ENCODE peak calls at places on chromosomes 6 and 20, in eight cellular contexts. I is IMR-90, J is cardiac fibroblast, X is B cell, B is H1, T is heart left ventricle, D is body of pancreas, W is lower leg skin. L is an unnamed sample.

GRCh38 chr6:37569999-37570776 is 70.5 kb upstream of the CCDC167 start:
- DNase-seq in I (no peak), J (no peak), X (no peak), B (no peak), T (no peak), D (no peak), W (no peak), L (no peak)

GRCh38 chr6:169723200-169723909 is 945 bp downstream of the PHF10 start:
- DNase-seq in I (peak), J (peak), X (peak), B (no peak), T (peak), D (peak), W (peak), L (peak)

GRCh38 chr6:156767603-156768467 is 9.3 kb upstream of the ARID1B start:
- DNase-seq in I (peak), J (peak), X (peak), B (no peak), T (no peak), D (no peak), W (no peak), L (no peak)

GRCh38 chr6:123802697-123803455 is 789 bp upstream of the NKAIN2 start:
- DNase-seq in I (peak), J (peak), X (peak), B (peak), T (peak), D (peak), W (peak), L (peak)

GRCh38 chr6:69933239-69933638 is 66.9 kb downstream of the COL19A1 start:
- DNase-seq in I (peak), J (peak), X (no peak), B (no peak), T (no peak), D (no peak), W (no peak), L (no peak)

GRCh38 chr6:98433325-98433724 is 401.0 kb upstream of the POU3F2 start:
- DNase-seq in I (no peak), J (no peak), X (no peak), B (no peak), T (no peak), D (no peak), W (no peak), L (no peak)

GRCh38 chr20:38893485-38894090 is 32.6 kb upstream of the FAM83D start:
- DNase-seq in I (peak), J (peak), X (peak), B (peak), T (peak), D (peak), W (no peak), L (peak)

GRCh38 chr20:17610566-17611289 is 40.9 kb downstream of the DSTN start:
- DNase-seq in I (no peak), J (no peak), X (no peak), B (no peak), T (peak), D (no peak), W (peak), L (no peak)

GRCh38 chr6:105981002-105981887 is 104.9 kb upstream of the PRDM1 start:
- DNase-seq in I (no peak), J (no peak), X (no peak), B (no peak), T (peak), D (no peak), W (no peak), L (no peak)

GRCh38 chr6:48272518-48272917 is 161.5 kb upstream of the PTCHD4 start:
- DNase-seq in I (no peak), J (no peak), X (no peak), B (no peak), T (no peak), D (no peak), W (no peak), L (no peak)

GRCh38 chr6:140774080-140774505 is 1358.6 kb upstream of the GJE1 start:
- DNase-seq in I (peak), J (peak), X (no peak), B (no peak), T (peak), D (peak), W (no peak), L (no peak)

GRCh38 chr6:34059136-34059731 is 86.7 kb downstream of the GRM4 start:
- DNase-seq in I (no peak), J (peak), X (no peak), B (no peak), T (no peak), D (no peak), W (no peak), L (no peak)

GRCh38 chr20:9543214-9543613 is 28.8 kb downstream of the LAMP5 start:
- DNase-seq in I (no peak), J (no peak), X (no peak), B (no peak), T (no peak), D (no peak), W (no peak), L (no peak)

GRCh38 chr20:17943343-17943742 is 25.3 kb downstream of the SNX5 start:
- DNase-seq in I (no peak), J (no peak), X (peak), B (no peak), T (no peak), D (no peak), W (no peak), L (no peak)

GRCh38 chr20:3092611-3093379 is 8.3 kb upstream of the AVP start:
- DNase-seq in I (no peak), J (peak), X (peak), B (no peak), T (peak), D (no peak), W (no peak), L (peak)

GRCh38 chr6:73558624-73559398 is 38.0 kb upstream of the EEF1A1 start:
- DNase-seq in I (no peak), J (no peak), X (no peak), B (no peak), T (no peak), D (no peak), W (no peak), L (no peak)

GRCh38 chr6:77463881-77464867 is 883 bp upstream of the HTR1B start:
- DNase-seq in I (no peak), J (peak), X (no peak), B (no peak), T (no peak), D (no peak), W (no peak), L (no peak)

GRCh38 chr6:77463308-77463880 is at the start of gene HTR1B:
- DNase-seq in I (peak), J (peak), X (no peak), B (no peak), T (no peak), D (no peak), W (no peak), L (no peak)

GRCh38 chr6:77461796-77462195 is 1.5 kb downstream of the HTR1B start:
- DNase-seq in I (no peak), J (no peak), X (no peak), B (no peak), T (no peak), D (no peak), W (no peak), L (no peak)

GRCh38 chr6:77466055-77467028 is 3.1 kb upstream of the HTR1B start:
- DNase-seq in I (peak), J (peak), X (no peak), B (no peak), T (peak), D (peak), W (no peak), L (no peak)

GRCh38 chr6:77462359-77463307 is 658 bp downstream of the HTR1B start:
- DNase-seq in I (no peak), J (peak), X (no peak), B (no peak), T (no peak), D (no peak), W (no peak), L (no peak)
- TF ChIP-seq CTCF in I (peak), J (peak), X (no peak), B (peak), T (peak), D (peak), W (no peak), L (no peak)

GRCh38 chr20:37364013-37364926 is 18.3 kb downstream of the SRC start:
- DNase-seq in I (no peak), J (no peak), X (no peak), B (no peak), T (peak), D (no peak), W (no peak), L (no peak)

GRCh38 chr20:37364927-37365272 is 19.0 kb downstream of the SRC start:
- DNase-seq in I (no peak), J (no peak), X (no peak), B (no peak), T (peak), D (no peak), W (no peak), L (no peak)

GRCh38 chr20:37366749-37367148 is 20.8 kb downstream of the SRC start:
- DNase-seq in I (no peak), J (no peak), X (no peak), B (no peak), T (no peak), D (no peak), W (no peak), L (no peak)

GRCh38 chr20:37363221-37364012 is 17.5 kb downstream of the SRC start:
- DNase-seq in I (no peak), J (no peak), X (no peak), B (no peak), T (peak), D (no peak), W (no peak), L (no peak)

GRCh38 chr20:37365760-37366638 is 20.1 kb downstream of the SRC start:
- DNase-seq in I (no peak), J (no peak), X (peak), B (no peak), T (no peak), D (no peak), W (no peak), L (no peak)
- TF ChIP-seq CTCF in I (no peak), J (no peak), X (no peak), B (no peak), T (no peak), D (no peak), W (no peak), L (no peak)

GRCh38 chr6:110958332-110959192 is at the start of gene GTF3C6:
- DNase-seq in I (peak), J (peak), X (peak), B (peak), T (peak), D (peak), W (peak), L (peak)
- TF ChIP-seq CTCF in I (no peak), J (no peak), X (no peak), B (no peak), T (peak), D (peak), W (no peak), L (no peak)

DNA sequence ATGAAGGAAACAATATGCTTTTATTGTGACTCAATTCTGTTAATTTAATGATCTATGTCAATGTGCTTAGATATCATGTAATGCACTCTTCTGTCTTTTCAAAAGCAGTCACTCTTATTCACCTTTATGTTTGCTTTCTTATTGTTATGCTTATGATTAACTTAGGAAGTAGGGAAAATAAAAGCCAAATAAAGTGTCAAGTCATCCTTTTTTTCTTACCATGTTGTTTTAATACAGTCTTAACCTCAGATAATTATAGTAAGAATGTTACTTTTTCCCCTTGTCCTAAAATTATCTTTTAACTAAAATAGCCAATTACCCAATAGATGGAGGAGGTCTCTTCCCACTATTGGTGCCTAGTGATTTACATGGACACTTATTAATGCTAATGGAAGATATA is 72.6 kb downstream of the TFAP2B start:
- DNase-seq in I (no peak), J (no peak), X (no peak), B (no peak), T (no peak), D (no peak), W (no peak), L (no peak)
- TF ChIP-seq CTCF in I (no peak), J (no peak), X (no peak), B (no peak), T (no peak), D (no peak), W (no peak), L (no peak)

DNA sequence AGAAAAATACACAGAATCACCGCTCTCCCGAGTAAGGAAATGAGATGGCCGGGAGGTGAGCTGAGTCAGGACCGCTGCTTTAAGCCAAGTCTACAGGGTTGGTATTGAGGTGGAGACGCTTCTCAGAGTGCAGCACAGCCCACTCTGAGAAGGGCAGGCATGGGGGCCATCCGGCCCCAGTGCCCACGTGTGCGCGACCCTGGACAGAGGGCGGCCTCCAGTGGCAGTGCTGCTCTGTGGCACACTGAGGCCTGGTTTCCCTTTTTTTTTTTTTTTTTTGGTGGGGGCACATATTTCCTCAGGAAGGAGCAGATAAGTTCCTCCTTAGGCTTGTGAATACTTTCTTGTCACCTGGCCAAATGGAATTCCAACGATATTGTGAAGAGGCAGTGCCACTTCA is 88.8 kb downstream of the FOXC1 start:
- DNase-seq in I (no peak), J (no peak), X (no peak), B (no peak), T (no peak), D (no peak), W (no peak), L (no peak)
- TF ChIP-seq CTCF in I (no peak), J (no peak), X (no peak), B (peak), T (no peak), D (no peak), W (no peak), L (no peak)

GRCh38 chr6:29510202-29510601 is 22.4 kb upstream of the MAS1L start:
- DNase-seq in I (no peak), J (no peak), X (no peak), B (no peak), T (no peak), D (no peak), W (no peak), L (no peak)

GRCh38 chr6:29509239-29509638 is 21.5 kb upstream of the MAS1L start:
- DNase-seq in I (no peak), J (no peak), X (no peak), B (no peak), T (no peak), D (no peak), W (no peak), L (no peak)

GRCh38 chr6:29509711-29510110 is 22.0 kb upstream of the MAS1L start:
- DNase-seq in I (no peak), J (no peak), X (no peak), B (no peak), T (no peak), D (no peak), W (no peak), L (no peak)

GRCh38 chr6:29507319-29507718 is 19.6 kb upstream of the MAS1L start:
- DNase-seq in I (no peak), J (no peak), X (no peak), B (no peak), T (no peak), D (no peak), W (no peak), L (no peak)

GRCh38 chr6:29510746-29511300 is 23.1 kb upstream of the MAS1L start:
- DNase-seq in I (no peak), J (no peak), X (no peak), B (no peak), T (no peak), D (no peak), W (no peak), L (no peak)
- TF ChIP-seq CTCF in I (no peak), J (no peak), X (no peak), B (no peak), T (no peak), D (no peak), W (no peak), L (no peak)

GRCh38 chr6:128519132-128519930 is 1.1 kb downstream of the PTPRK start:
- DNase-seq in I (peak), J (peak), X (no peak), B (no peak), T (peak), D (peak), W (peak), L (no peak)
- TF ChIP-seq CTCF in I (peak), J (peak), X (no peak), B (peak), T (peak), D (peak), W (no peak), L (no peak)